ENCODE peak calls at places on chromosomes 4 and X, in six cellular contexts. One of them, this sample, is unnamed.

GRCh38 chr4:125321709-125322362 is 7.1 kb downstream of the FAT4 start:
- DNase-seq in neuronal stem cell: no peak
- DNase-seq in astrocyte of the spinal cord: peak
- DNase-seq in mammary epithelial cell: peak
- DNase-seq in WERI-Rb-1: no peak
- DNase-seq in lower lobe of right lung: no peak
- DNase-seq in this sample: peak

GRCh38 chr4:1192493-1193205 is 20.3 kb upstream of the SPON2 start:
- DNase-seq in astrocyte of the spinal cord: no peak
- DNase-seq in neuronal stem cell: no peak
- DNase-seq in lower lobe of right lung: no peak
- DNase-seq in WERI-Rb-1: peak
- DNase-seq in mammary epithelial cell: no peak
- DNase-seq in this sample: no peak

GRCh38 chr4:125358453-125358852 is 43.7 kb downstream of the FAT4 start:
- DNase-seq in mammary epithelial cell: no peak
- DNase-seq in neuronal stem cell: no peak
- DNase-seq in WERI-Rb-1: no peak
- DNase-seq in astrocyte of the spinal cord: no peak
- DNase-seq in lower lobe of right lung: no peak
- DNase-seq in this sample: no peak

GRCh38 chr4:169620846-169621228 is 459 bp downstream of the CLCN3 start:
- DNase-seq in mammary epithelial cell: peak
- DNase-seq in lower lobe of right lung: no peak
- DNase-seq in WERI-Rb-1: no peak
- DNase-seq in neuronal stem cell: peak
- DNase-seq in astrocyte of the spinal cord: peak
- DNase-seq in this sample: no peak

GRCh38 chr4:64747919-64748715 is 338.9 kb upstream of the TECRL start:
- DNase-seq in lower lobe of right lung: no peak
- DNase-seq in WERI-Rb-1: no peak
- DNase-seq in astrocyte of the spinal cord: no peak
- DNase-seq in mammary epithelial cell: no peak
- DNase-seq in neuronal stem cell: no peak
- DNase-seq in this sample: no peak

GRCh38 chrX:35090801-35091200 is 148.2 kb downstream of the FAM47B start:
- DNase-seq in neuronal stem cell: no peak
- DNase-seq in WERI-Rb-1: no peak
- DNase-seq in mammary epithelial cell: no peak
- DNase-seq in lower lobe of right lung: no peak
- DNase-seq in astrocyte of the spinal cord: no peak
- DNase-seq in this sample: no peak

GRCh38 chrX:7068939-7069367 is 78.6 kb upstream of the STS start:
- DNase-seq in lower lobe of right lung: no peak
- DNase-seq in astrocyte of the spinal cord: no peak
- DNase-seq in mammary epithelial cell: peak
- DNase-seq in WERI-Rb-1: peak
- DNase-seq in neuronal stem cell: no peak
- DNase-seq in this sample: peak

GRCh38 chrX:40168183-40169015 is 70.6 kb upstream of the BCOR start:
- DNase-seq in neuronal stem cell: no peak
- DNase-seq in WERI-Rb-1: no peak
- DNase-seq in mammary epithelial cell: no peak
- DNase-seq in astrocyte of the spinal cord: no peak
- DNase-seq in lower lobe of right lung: no peak
- DNase-seq in this sample: no peak

GRCh38 chrX:56726609-56727008 is 2.4 kb upstream of the NBDY start:
- DNase-seq in astrocyte of the spinal cord: peak
- DNase-seq in neuronal stem cell: no peak
- DNase-seq in lower lobe of right lung: no peak
- DNase-seq in mammary epithelial cell: peak
- DNase-seq in WERI-Rb-1: no peak
- DNase-seq in this sample: peak

GRCh38 chr4:95563638-95564337 is 15.0 kb upstream of the UNC5C start:
- DNase-seq in lower lobe of right lung: no peak
- DNase-seq in WERI-Rb-1: no peak
- DNase-seq in mammary epithelial cell: no peak
- DNase-seq in astrocyte of the spinal cord: no peak
- DNase-seq in neuronal stem cell: no peak
- DNase-seq in this sample: no peak

GRCh38 chr4:85128246-85129204 is 162.0 kb upstream of the WDFY3 start:
- DNase-seq in lower lobe of right lung: no peak
- DNase-seq in WERI-Rb-1: no peak
- DNase-seq in mammary epithelial cell: no peak
- DNase-seq in astrocyte of the spinal cord: no peak
- DNase-seq in neuronal stem cell: no peak
- DNase-seq in this sample: no peak

GRCh38 chr4:40864531-40864930 is 114.8 kb downstream of the NSUN7 start:
- DNase-seq in mammary epithelial cell: no peak
- DNase-seq in WERI-Rb-1: no peak
- DNase-seq in lower lobe of right lung: no peak
- DNase-seq in astrocyte of the spinal cord: no peak
- DNase-seq in neuronal stem cell: no peak
- DNase-seq in this sample: no peak

GRCh38 chr4:123547818-123548200 is 151.2 kb downstream of the SPRY1 start:
- DNase-seq in neuronal stem cell: no peak
- DNase-seq in lower lobe of right lung: no peak
- DNase-seq in WERI-Rb-1: no peak
- DNase-seq in mammary epithelial cell: no peak
- DNase-seq in astrocyte of the spinal cord: no peak
- DNase-seq in this sample: no peak

GRCh38 chr4:124288706-124289486 is 423.6 kb downstream of the ANKRD50 start:
- DNase-seq in WERI-Rb-1: no peak
- DNase-seq in lower lobe of right lung: no peak
- DNase-seq in astrocyte of the spinal cord: no peak
- DNase-seq in neuronal stem cell: no peak
- DNase-seq in mammary epithelial cell: no peak
- DNase-seq in this sample: peak

GRCh38 chr4:7897811-7898210 is 41.9 kb downstream of the AFAP1 start:
- DNase-seq in lower lobe of right lung: no peak
- DNase-seq in astrocyte of the spinal cord: no peak
- DNase-seq in neuronal stem cell: no peak
- DNase-seq in mammary epithelial cell: peak
- DNase-seq in WERI-Rb-1: no peak
- DNase-seq in this sample: no peak
- H3K4me3 ChIP-seq in lower lobe of right lung: no peak
- H3K4me3 ChIP-seq in astrocyte of the spinal cord: no peak
- H3K4me3 ChIP-seq in neuronal stem cell: no peak
- H3K4me3 ChIP-seq in mammary epithelial cell: no peak
- H3K4me3 ChIP-seq in WERI-Rb-1: no peak
- H3K4me3 ChIP-seq in this sample: no peak

GRCh38 chrX:139831689-139832456 is 101.0 kb downstream of the ATP11C start:
- DNase-seq in WERI-Rb-1: no peak
- DNase-seq in mammary epithelial cell: peak
- DNase-seq in astrocyte of the spinal cord: peak
- DNase-seq in neuronal stem cell: no peak
- DNase-seq in lower lobe of right lung: no peak
- DNase-seq in this sample: peak
- H3K4me3 ChIP-seq in WERI-Rb-1: no peak
- H3K4me3 ChIP-seq in mammary epithelial cell: no peak
- H3K4me3 ChIP-seq in astrocyte of the spinal cord: no peak
- H3K4me3 ChIP-seq in neuronal stem cell: no peak
- H3K4me3 ChIP-seq in lower lobe of right lung: no peak
- H3K4me3 ChIP-seq in this sample: peak

GRCh38 chr4:182924497-182924896 is 7.3 kb upstream of the DCTD start:
- DNase-seq in neuronal stem cell: no peak
- DNase-seq in mammary epithelial cell: no peak
- DNase-seq in WERI-Rb-1: no peak
- DNase-seq in astrocyte of the spinal cord: no peak
- DNase-seq in lower lobe of right lung: no peak
- DNase-seq in this sample: no peak
- H3K4me3 ChIP-seq in neuronal stem cell: peak
- H3K4me3 ChIP-seq in mammary epithelial cell: no peak
- H3K4me3 ChIP-seq in WERI-Rb-1: no peak
- H3K4me3 ChIP-seq in astrocyte of the spinal cord: no peak
- H3K4me3 ChIP-seq in lower lobe of right lung: no peak
- H3K4me3 ChIP-seq in this sample: no peak

DNA sequence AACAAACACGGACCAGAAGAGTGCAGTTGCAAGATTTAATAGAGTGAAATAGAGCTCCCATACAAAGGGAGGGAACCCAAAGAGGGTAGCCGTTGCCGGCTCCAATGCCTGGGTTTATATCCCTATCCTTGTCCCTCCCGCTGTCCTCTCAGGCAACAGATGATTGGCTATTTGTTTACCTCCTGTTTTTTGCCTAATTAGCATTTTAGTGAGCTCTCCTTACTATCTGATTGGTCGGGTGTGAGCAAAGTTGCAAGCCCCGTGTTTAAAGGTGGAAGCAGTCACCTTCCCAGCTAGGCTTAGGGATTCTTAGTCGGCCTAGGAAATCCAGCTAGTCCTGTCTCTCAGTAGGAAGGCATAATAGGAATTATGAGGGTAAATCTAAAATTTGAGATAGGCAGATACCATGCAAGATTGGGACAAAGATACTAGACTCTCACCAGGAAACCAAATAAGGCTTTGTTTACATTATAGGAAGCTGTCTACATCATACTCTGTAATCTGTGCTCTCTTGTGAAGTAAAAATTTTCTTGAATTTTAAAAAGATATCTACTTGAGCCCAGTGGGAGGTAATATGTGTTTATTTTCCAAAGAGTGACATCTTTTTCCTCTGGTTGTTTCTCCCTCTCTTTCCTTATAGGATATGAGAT is 65.9 kb downstream of the ATP10D start:
- DNase-seq in astrocyte of the spinal cord: no peak
- DNase-seq in WERI-Rb-1: no peak
- DNase-seq in mammary epithelial cell: no peak
- DNase-seq in neuronal stem cell: no peak
- DNase-seq in lower lobe of right lung: no peak
- DNase-seq in this sample: no peak
- H3K4me3 ChIP-seq in astrocyte of the spinal cord: no peak
- H3K4me3 ChIP-seq in WERI-Rb-1: no peak
- H3K4me3 ChIP-seq in mammary epithelial cell: no peak
- H3K4me3 ChIP-seq in neuronal stem cell: no peak
- H3K4me3 ChIP-seq in lower lobe of right lung: no peak
- H3K4me3 ChIP-seq in this sample: no peak

GRCh38 chrX:129982300-129983246 is at the start of gene BCORL1:
- DNase-seq in neuronal stem cell: peak
- DNase-seq in lower lobe of right lung: peak
- DNase-seq in mammary epithelial cell: peak
- DNase-seq in astrocyte of the spinal cord: peak
- DNase-seq in WERI-Rb-1: peak
- DNase-seq in this sample: peak
- H3K4me3 ChIP-seq in neuronal stem cell: peak
- H3K4me3 ChIP-seq in lower lobe of right lung: no peak
- H3K4me3 ChIP-seq in mammary epithelial cell: peak
- H3K4me3 ChIP-seq in astrocyte of the spinal cord: no peak
- H3K4me3 ChIP-seq in WERI-Rb-1: peak
- H3K4me3 ChIP-seq in this sample: peak

DNA sequence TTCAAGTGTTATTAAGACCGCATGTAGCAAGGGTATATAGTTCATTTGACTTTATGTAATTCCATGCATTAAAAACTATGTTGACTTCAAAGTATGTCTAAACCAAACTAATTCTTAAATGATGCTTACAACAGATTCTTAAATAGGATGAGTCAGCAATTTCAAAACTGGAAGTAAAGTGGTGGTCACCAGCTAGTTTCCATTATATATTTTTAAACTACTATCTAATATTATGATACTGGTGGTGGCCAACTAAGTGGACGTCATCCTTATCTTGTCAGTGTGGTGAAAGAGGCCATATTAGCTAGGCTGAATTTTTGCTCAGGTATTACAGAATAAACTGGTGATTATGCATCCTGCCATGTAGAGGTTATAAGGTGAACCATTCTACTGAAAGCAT is 1.2 kb downstream of the IL15 start:
- DNase-seq in astrocyte of the spinal cord: no peak
- DNase-seq in neuronal stem cell: no peak
- DNase-seq in lower lobe of right lung: no peak
- DNase-seq in WERI-Rb-1: no peak
- DNase-seq in mammary epithelial cell: no peak
- DNase-seq in this sample: no peak
- H3K4me3 ChIP-seq in astrocyte of the spinal cord: peak
- H3K4me3 ChIP-seq in neuronal stem cell: no peak
- H3K4me3 ChIP-seq in lower lobe of right lung: peak
- H3K4me3 ChIP-seq in WERI-Rb-1: no peak
- H3K4me3 ChIP-seq in mammary epithelial cell: peak
- H3K4me3 ChIP-seq in this sample: peak

GRCh38 chr4:98930311-98930865 is 1.5 kb upstream of the EIF4E start:
- DNase-seq in lower lobe of right lung: no peak
- DNase-seq in astrocyte of the spinal cord: no peak
- DNase-seq in WERI-Rb-1: no peak
- DNase-seq in mammary epithelial cell: no peak
- DNase-seq in neuronal stem cell: no peak
- DNase-seq in this sample: no peak
- H3K4me3 ChIP-seq in lower lobe of right lung: peak
- H3K4me3 ChIP-seq in astrocyte of the spinal cord: peak
- H3K4me3 ChIP-seq in WERI-Rb-1: peak
- H3K4me3 ChIP-seq in mammary epithelial cell: peak
- H3K4me3 ChIP-seq in neuronal stem cell: no peak
- H3K4me3 ChIP-seq in this sample: peak

GRCh38 chr4:17523626-17524025 is 8.7 kb downstream of the CLRN2 start:
- DNase-seq in lower lobe of right lung: no peak
- DNase-seq in mammary epithelial cell: no peak
- DNase-seq in neuronal stem cell: no peak
- DNase-seq in astrocyte of the spinal cord: no peak
- DNase-seq in WERI-Rb-1: no peak
- DNase-seq in this sample: no peak
- H3K4me3 ChIP-seq in lower lobe of right lung: no peak
- H3K4me3 ChIP-seq in mammary epithelial cell: no peak
- H3K4me3 ChIP-seq in neuronal stem cell: peak
- H3K4me3 ChIP-seq in astrocyte of the spinal cord: no peak
- H3K4me3 ChIP-seq in WERI-Rb-1: no peak
- H3K4me3 ChIP-seq in this sample: no peak

DNA sequence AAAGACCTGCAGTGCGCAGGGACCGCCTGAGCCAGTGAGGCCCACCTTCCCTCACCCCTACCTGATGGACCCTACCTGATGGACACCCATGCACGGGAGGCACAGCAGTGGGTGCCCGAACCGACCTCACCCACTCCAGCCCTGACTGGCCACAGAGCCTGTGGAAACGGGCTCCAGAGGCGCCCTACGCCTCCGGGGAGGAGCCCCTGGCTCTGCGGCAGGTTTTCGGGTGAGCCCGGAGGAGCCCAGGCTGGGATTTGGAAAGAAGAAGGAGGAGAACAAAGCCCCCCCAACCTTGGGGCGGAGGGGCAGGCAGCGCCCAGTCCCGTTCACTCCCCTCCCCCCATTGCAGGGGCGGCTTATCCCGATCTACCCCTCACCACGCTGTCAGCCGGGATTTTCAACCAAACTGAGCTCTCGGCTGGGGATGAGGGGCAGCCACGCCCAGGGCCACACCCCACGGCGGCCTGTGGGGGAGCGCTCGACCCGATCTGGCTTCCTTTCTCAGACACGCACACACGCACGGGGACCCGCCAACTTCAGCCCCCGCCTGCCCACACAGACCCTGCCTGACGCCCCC is 675 bp downstream of the L1CAM start:
- DNase-seq in neuronal stem cell: no peak
- DNase-seq in lower lobe of right lung: no peak
- DNase-seq in mammary epithelial cell: no peak
- DNase-seq in WERI-Rb-1: peak
- DNase-seq in astrocyte of the spinal cord: no peak
- DNase-seq in this sample: no peak
- H3K4me3 ChIP-seq in neuronal stem cell: peak
- H3K4me3 ChIP-seq in lower lobe of right lung: no peak
- H3K4me3 ChIP-seq in mammary epithelial cell: peak
- H3K4me3 ChIP-seq in WERI-Rb-1: peak
- H3K4me3 ChIP-seq in astrocyte of the spinal cord: no peak
- H3K4me3 ChIP-seq in this sample: no peak